ENCODE peak calls at places on chromosomes 11 and 22, in eight cellular contexts. P, R, Q, H, W, M, Z and D are unnamed samples.

GRCh38 chr11:73350908-73351636 is 25.1 kb upstream of the RELT start:
- DNase-seq in P (no peak), R (peak), Q (peak), H (peak), W (peak), M (peak), Z (no peak), D (no peak)

GRCh38 chr22:40021401-40022000 is 26.7 kb downstream of the FAM83F start:
- DNase-seq in P (no peak), R (no peak), Q (no peak), H (no peak), W (no peak), M (no peak), Z (no peak), D (no peak)

GRCh38 chr22:35154937-35155387 is 89.0 kb downstream of the ISX start:
- DNase-seq in P (peak), R (peak), Q (peak), H (peak), W (peak), M (peak), Z (peak), D (no peak)

GRCh38 chr22:50012201-50013181 is at the start of gene IL17REL:
- DNase-seq in P (no peak), R (no peak), Q (peak), H (no peak), W (no peak), M (no peak), Z (peak), D (no peak)

GRCh38 chr11:30174265-30175022 is 56.4 kb upstream of the FSHB start:
- DNase-seq in P (no peak), R (no peak), Q (no peak), H (no peak), W (no peak), M (no peak), Z (no peak), D (no peak)

GRCh38 chr11:79482800-79483199 is 42.0 kb upstream of the TENM4 start:
- DNase-seq in P (no peak), R (no peak), Q (no peak), H (no peak), W (no peak), M (no peak), Z (no peak), D (no peak)

GRCh38 chr22:26410398-26410797 is 18.7 kb upstream of the ASPHD2 start:
- DNase-seq in P (no peak), R (no peak), Q (no peak), H (no peak), W (no peak), M (no peak), Z (no peak), D (no peak)

GRCh38 chr11:94821439-94821838 is 53.3 kb downstream of the AMOTL1 start:
- DNase-seq in P (no peak), R (no peak), Q (no peak), H (no peak), W (no peak), M (no peak), Z (no peak), D (no peak)

GRCh38 chr11:114091791-114092397 is 32.4 kb downstream of the ZBTB16 start:
- DNase-seq in P (no peak), R (no peak), Q (no peak), H (no peak), W (no peak), M (no peak), Z (no peak), D (no peak)

GRCh38 chr11:115848080-115848479 is 343.9 kb upstream of the CADM1 start:
- DNase-seq in P (no peak), R (peak), Q (no peak), H (no peak), W (no peak), M (no peak), Z (no peak), D (no peak)

GRCh38 chr11:119094816-119095065 is 6.9 kb downstream of the DPAGT1 start:
- DNase-seq in P (no peak), R (peak), Q (peak), H (peak), W (peak), M (peak), Z (peak), D (no peak)

GRCh38 chr22:42432020-42432596 is at the start of gene NFAM1:
- DNase-seq in P (no peak), R (no peak), Q (no peak), H (no peak), W (no peak), M (peak), Z (no peak), D (no peak)

GRCh38 chr11:69215784-69216415 is 60.2 kb downstream of the SMIM38 start:
- DNase-seq in P (no peak), R (no peak), Q (peak), H (peak), W (no peak), M (no peak), Z (no peak), D (no peak)

GRCh38 chr22:27046126-27046525 is 388.7 kb downstream of the MIAT start:
- DNase-seq in P (no peak), R (no peak), Q (no peak), H (no peak), W (no peak), M (no peak), Z (no peak), D (no peak)

GRCh38 chr22:47132428-47132825 is 370.0 kb downstream of the TBC1D22A start:
- DNase-seq in P (no peak), R (no peak), Q (no peak), H (no peak), W (no peak), M (no peak), Z (no peak), D (no peak)

GRCh38 chr11:35549787-35550186 is 24.4 kb upstream of the PAMR1 start:
- DNase-seq in P (peak), R (peak), Q (peak), H (peak), W (peak), M (no peak), Z (no peak), D (peak)

GRCh38 chr11:96228472-96228871 is 114.5 kb downstream of the MAML2 start:
- DNase-seq in P (peak), R (no peak), Q (peak), H (peak), W (peak), M (peak), Z (peak), D (peak)

GRCh38 chr11:72519220-72519881 is 85.0 kb upstream of the CLPB start:
- DNase-seq in P (no peak), R (no peak), Q (peak), H (no peak), W (no peak), M (no peak), Z (no peak), D (no peak)

GRCh38 chr11:60974726-60975125 is 3.2 kb downstream of the CD6 start:
- DNase-seq in P (no peak), R (no peak), Q (no peak), H (no peak), W (no peak), M (no peak), Z (no peak), D (no peak)

GRCh38 chr11:111604392-111605009 is 2.3 kb downstream of the SIK2 start:
- DNase-seq in P (no peak), R (peak), Q (peak), H (peak), W (peak), M (no peak), Z (no peak), D (no peak)

GRCh38 chr11:42066113-42066512 is 606.7 kb upstream of the LRRC4C start:
- DNase-seq in P (no peak), R (no peak), Q (no peak), H (peak), W (peak), M (no peak), Z (no peak), D (no peak)

GRCh38 chr11:99370557-99371200 is 349.9 kb downstream of the CNTN5 start:
- DNase-seq in P (peak), R (peak), Q (peak), H (peak), W (peak), M (peak), Z (peak), D (peak)

GRCh38 chr11:117064275-117064674 is 34.0 kb downstream of the SIK3 start:
- DNase-seq in P (no peak), R (no peak), Q (peak), H (peak), W (peak), M (no peak), Z (no peak), D (no peak)

GRCh38 chr22:45083659-45084305 is 74.0 kb upstream of the PHF21B start:
- DNase-seq in P (peak), R (no peak), Q (peak), H (peak), W (no peak), M (peak), Z (no peak), D (no peak)

GRCh38 chr22:44068422-44069191 is 44.5 kb downstream of the PARVB start:
- DNase-seq in P (no peak), R (no peak), Q (no peak), H (no peak), W (no peak), M (no peak), Z (no peak), D (no peak)

GRCh38 chr22:36930041-36930935 is 16.9 kb downstream of the CSF2RB start:
- DNase-seq in P (no peak), R (no peak), Q (no peak), H (no peak), W (no peak), M (no peak), Z (no peak), D (no peak)

DNA sequence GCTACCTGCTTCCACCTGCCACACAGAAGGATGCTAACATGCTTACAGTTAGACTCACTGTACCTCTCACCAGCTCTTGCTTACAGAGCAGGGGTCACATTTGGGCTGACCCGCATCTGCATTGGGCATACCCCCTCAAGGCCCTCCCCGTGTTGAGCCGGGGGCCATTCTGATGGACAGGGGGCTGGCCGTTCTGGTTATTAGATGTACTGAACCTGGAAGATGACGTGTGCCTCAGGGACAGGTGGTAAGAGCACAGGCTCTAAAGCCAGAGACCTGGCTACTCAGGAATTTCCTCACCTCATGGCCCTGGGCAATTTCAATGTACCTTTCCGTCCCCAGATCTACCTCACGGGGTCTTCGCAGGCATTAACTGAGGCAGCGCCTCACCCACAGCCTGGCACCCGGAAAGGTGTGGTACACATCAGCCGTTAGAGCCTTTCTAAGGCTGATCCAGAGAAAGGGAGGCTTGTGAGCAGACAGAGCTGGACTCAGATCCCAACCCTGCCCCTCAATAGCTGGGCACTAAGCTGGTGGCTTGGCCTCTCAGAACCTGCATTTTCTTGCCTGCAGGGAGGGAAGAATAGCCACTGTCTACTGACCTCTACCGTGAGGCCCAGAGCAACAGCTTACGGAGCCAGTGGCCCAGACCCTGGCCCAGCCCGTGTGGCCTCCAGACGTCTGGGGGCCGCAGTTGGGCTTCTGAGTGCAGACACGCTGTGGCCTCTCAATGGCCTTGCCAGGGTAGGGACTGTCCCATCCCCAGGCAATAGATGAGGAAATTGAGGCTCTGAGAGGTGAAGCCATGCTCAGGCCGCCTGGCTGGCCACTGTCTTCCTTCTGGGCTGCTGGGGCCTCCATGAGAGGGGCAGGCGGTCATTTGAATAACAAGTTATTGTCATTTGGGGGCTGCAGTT is 100.6 kb downstream of the MORC2 start:
- DNase-seq in P (no peak), R (no peak), Q (no peak), H (no peak), W (no peak), M (peak), Z (peak), D (no peak)
- TF ChIP-seq CTCF in P (no peak), R (no peak), Q (no peak), H (no peak), W (no peak), M (no peak), Z (no peak), D (no peak)

DNA sequence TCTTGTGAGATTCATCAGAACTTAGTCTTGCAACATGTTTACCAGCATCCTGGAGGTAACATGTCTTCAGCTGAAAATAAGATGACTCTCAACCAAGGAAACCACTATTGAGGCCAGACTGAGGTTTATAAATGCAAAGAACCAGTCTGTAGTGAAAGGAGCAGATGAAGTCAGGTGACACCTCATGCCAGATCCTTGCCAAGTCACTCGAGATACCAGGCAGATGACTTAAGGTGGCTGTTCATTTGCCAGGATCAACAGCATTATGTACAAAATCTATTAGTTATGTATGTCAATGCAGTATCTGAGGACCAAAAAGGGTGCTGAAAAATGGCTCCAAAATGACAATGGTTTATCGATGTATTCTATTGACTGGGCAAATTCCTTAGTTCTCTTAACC is 100.0 kb upstream of the SOX6 start:
- DNase-seq in P (no peak), R (no peak), Q (no peak), H (no peak), W (no peak), M (no peak), Z (no peak), D (no peak)
- H3K4me3 ChIP-seq in P (no peak), R (no peak), Q (no peak), H (no peak), W (no peak), M (no peak), Z (no peak), D (no peak)

DNA sequence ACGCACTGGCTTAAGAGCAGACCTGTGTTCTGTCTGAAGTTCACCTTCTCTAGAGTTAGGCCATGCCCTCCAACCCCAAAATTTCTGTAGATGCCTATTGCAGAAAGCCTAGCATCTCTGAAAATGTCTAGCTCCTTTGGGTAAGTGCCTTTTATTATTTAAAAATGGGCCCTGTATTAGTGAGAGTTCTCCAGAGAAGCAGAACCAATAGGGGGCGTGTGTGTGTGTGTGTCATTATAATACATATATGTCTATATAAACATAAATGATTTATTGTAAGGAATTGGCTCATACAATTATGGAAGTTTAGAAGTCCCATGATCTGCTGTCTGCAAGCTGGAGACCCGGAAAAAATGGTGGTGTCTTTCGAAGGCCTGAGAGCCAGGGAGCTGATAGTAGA is 144.7 kb downstream of the TTC17 start:
- DNase-seq in P (no peak), R (peak), Q (no peak), H (no peak), W (peak), M (no peak), Z (no peak), D (no peak)
- TF ChIP-seq CTCF in P (no peak), R (peak), Q (no peak), H (no peak), W (peak), M (no peak), Z (no peak), D (no peak)

DNA sequence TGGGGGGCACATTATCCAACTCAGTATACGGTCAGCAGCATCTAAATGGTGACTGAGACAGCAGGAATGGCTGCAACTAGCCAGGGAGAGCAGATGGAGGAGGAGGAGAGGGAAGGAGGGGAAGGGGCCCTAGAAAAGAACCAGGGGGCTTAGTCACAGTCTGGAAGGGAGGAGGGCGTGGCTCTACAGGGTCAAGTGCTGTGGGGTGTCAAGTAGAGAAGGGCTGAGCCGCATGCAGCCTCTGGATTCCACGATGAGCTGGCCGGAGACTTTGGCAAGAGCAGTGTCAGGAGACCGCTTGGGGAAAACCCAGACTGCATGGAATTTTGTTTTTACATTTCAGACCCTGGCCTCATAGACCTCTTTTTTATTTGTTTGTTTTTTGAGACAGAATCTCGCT is 25.8 kb upstream of the PPFIA1 start:
- DNase-seq in P (peak), R (no peak), Q (peak), H (peak), W (peak), M (no peak), Z (no peak), D (peak)
- H3K4me3 ChIP-seq in P (no peak), R (no peak), Q (no peak), H (no peak), W (no peak), M (no peak), Z (no peak), D (no peak)

GRCh38 chr22:32777997-32778396 is 23.5 kb upstream of the TIMP3 start:
- DNase-seq in P (no peak), R (no peak), Q (no peak), H (no peak), W (no peak), M (no peak), Z (no peak), D (no peak)
- TF ChIP-seq CTCF in P (no peak), R (no peak), Q (no peak), H (no peak), W (no peak), M (no peak), Z (no peak), D (no peak)

GRCh38 chr11:76567261-76567660 is 103.3 kb downstream of the LRRC32 start:
- DNase-seq in P (no peak), R (no peak), Q (no peak), H (no peak), W (no peak), M (no peak), Z (no peak), D (no peak)
- H3K4me3 ChIP-seq in P (no peak), R (no peak), Q (no peak), H (no peak), W (no peak), M (no peak), Z (no peak), D (no peak)

DNA sequence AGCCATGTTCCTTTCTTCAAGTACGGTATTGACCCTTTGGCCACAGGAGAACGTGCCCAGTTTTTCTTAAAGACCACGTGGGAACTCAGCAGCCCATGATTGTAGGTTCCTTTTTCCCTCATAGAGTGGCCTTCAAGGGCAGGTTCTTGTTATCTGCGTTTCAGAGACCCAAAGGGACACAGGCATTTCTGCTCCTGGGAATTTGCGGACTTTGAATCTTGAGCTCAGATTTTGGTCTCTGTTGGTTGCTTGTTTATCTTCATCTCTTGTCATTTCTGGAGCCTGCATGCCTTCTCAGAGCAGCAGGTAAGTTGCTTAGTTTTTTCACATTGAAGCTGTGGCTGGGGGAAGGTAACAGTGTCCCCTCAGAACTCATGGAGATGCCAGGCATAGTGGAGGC is 12.0 kb downstream of the MARK2 start:
- DNase-seq in P (no peak), R (no peak), Q (no peak), H (no peak), W (no peak), M (no peak), Z (no peak), D (no peak)
- TF ChIP-seq CTCF in P (no peak), R (no peak), Q (no peak), H (no peak), W (no peak), M (no peak), Z (no peak), D (no peak)

GRCh38 chr11:39174965-39175364 is 2284.5 kb downstream of the LRRC4C start:
- DNase-seq in P (no peak), R (no peak), Q (no peak), H (no peak), W (no peak), M (no peak), Z (no peak), D (no peak)
- H3K4me3 ChIP-seq in P (no peak), R (no peak), Q (no peak), H (no peak), W (no peak), M (no peak), Z (no peak), D (no peak)

GRCh38 chr11:130322126-130322525 is 7.4 kb upstream of the ZBTB44 start:
- DNase-seq in P (no peak), R (no peak), Q (no peak), H (no peak), W (no peak), M (no peak), Z (no peak), D (no peak)
- TF ChIP-seq CTCF in P (no peak), R (no peak), Q (no peak), H (no peak), W (no peak), M (no peak), Z (no peak), D (no peak)